ENCODE peak calls at places on chromosomes 2 and 18, in eight cellular contexts. A is PC-3; C is aorta; T is heart right ventricle; O is uterus; Q is CD8-positive, alpha-beta memory T cell; G is hepatocyte; L is body of pancreas. J is an unnamed sample. For H3K4me1 and H3K9me3, the result is how much of the 10 kb centered on the place peaks cover.

GRCh38 chr18:77087391-77088141 is 45.0 kb downstream of the MBP start:
- DNase-seq in G (peak), L (peak), A (no peak), C (peak), O (peak), T (peak), Q (no peak), J (no peak)

GRCh38 chr2:108906403-108907077 is 82.5 kb downstream of the EDAR start:
- DNase-seq in Q (no peak), A (no peak), L (no peak), T (no peak), O (no peak), C (no peak), G (no peak), J (no peak)

GRCh38 chr2:132438650-132439030 is 22.0 kb downstream of the GPR39 start:
- DNase-seq in A (peak), T (no peak), L (no peak), O (no peak), Q (no peak), G (no peak), C (no peak), J (no peak)

GRCh38 chr2:205902041-205902898 is 183.7 kb downstream of the INO80D start:
- DNase-seq in C (no peak), G (peak), L (peak), A (peak), Q (no peak), T (no peak), O (no peak), J (no peak)

GRCh38 chr2:64876137-64876647 is 113.0 kb upstream of the SLC1A4 start:
- DNase-seq in Q (no peak), O (peak), C (peak), L (no peak), A (peak), G (peak), T (peak), J (no peak)

GRCh38 chr2:227612546-227613271 is 1.9 kb downstream of the SCYGR3 start:
- DNase-seq in A (no peak), C (no peak), T (no peak), O (no peak), L (no peak), Q (no peak), G (no peak), J (no peak)

GRCh38 chr2:218898109-218898878 is 17.6 kb downstream of the WNT10A start:
- DNase-seq in A (peak), Q (peak), O (peak), C (peak), L (peak), T (peak), G (peak), J (peak)

GRCh38 chr18:56575819-56576663 is 62.4 kb downstream of the TXNL1 start:
- DNase-seq in C (no peak), G (peak), L (no peak), Q (peak), O (no peak), A (peak), T (peak), J (no peak)

GRCh38 chr2:196876364-196876763 is 50.1 kb downstream of the PGAP1 start:
- DNase-seq in C (no peak), L (no peak), O (no peak), Q (no peak), G (no peak), T (no peak), A (no peak), J (no peak)

GRCh38 chr2:10054424-10054823 is 11.1 kb downstream of the KLF11 start:
- DNase-seq in G (no peak), T (no peak), Q (no peak), A (no peak), O (no peak), L (no peak), C (peak), J (no peak)

GRCh38 chr2:40256649-40257048 is 195.2 kb downstream of the SLC8A1 start:
- DNase-seq in Q (no peak), A (peak), L (no peak), O (no peak), T (no peak), G (no peak), C (no peak), J (no peak)

GRCh38 chr2:241676665-241677064 is 9.9 kb downstream of the DTYMK start:
- DNase-seq in A (no peak), Q (no peak), T (no peak), G (peak), O (no peak), C (no peak), L (no peak), J (no peak)

GRCh38 chr2:193584522-193584938 is 1389.8 kb upstream of the TMEFF2 start:
- DNase-seq in T (no peak), O (no peak), L (no peak), Q (no peak), A (peak), G (peak), C (no peak), J (peak)

GRCh38 chr2:239274391-239275001 is 126.3 kb downstream of the HDAC4 start:
- DNase-seq in C (no peak), L (no peak), G (no peak), T (no peak), A (peak), Q (no peak), O (peak), J (no peak)

GRCh38 chr2:235799281-235799680 is 305.4 kb downstream of the AGAP1 start:
- DNase-seq in G (no peak), O (no peak), T (no peak), C (no peak), L (no peak), Q (no peak), A (no peak), J (no peak)

GRCh38 chr2:151176661-151177060 is 85.0 kb downstream of the RBM43 start:
- DNase-seq in L (no peak), O (no peak), G (no peak), Q (no peak), C (no peak), T (no peak), A (no peak), J (no peak)

GRCh38 chr2:178119181-178119922 is 7.1 kb downstream of the RBM45 start:
- DNase-seq in O (no peak), C (no peak), A (no peak), Q (no peak), T (no peak), L (no peak), G (no peak), J (no peak)

GRCh38 chr2:172100080-172101007 is 2.4 kb downstream of the DLX2 start:
- DNase-seq in A (no peak), C (no peak), Q (no peak), T (no peak), G (no peak), L (no peak), O (no peak), J (peak)

GRCh38 chr2:199261221-199261620 is 196.5 kb downstream of the SATB2 start:
- DNase-seq in Q (no peak), L (no peak), O (no peak), A (peak), T (no peak), C (no peak), G (peak), J (no peak)

GRCh38 chr2:126558029-126558428 is 97.9 kb upstream of the GYPC start:
- DNase-seq in C (no peak), T (no peak), O (no peak), A (no peak), L (no peak), G (no peak), Q (no peak), J (no peak)

GRCh38 chr2:241751776-241752175 is 17.3 kb downstream of the D2HGDH start:
- DNase-seq in O (no peak), G (no peak), T (no peak), A (no peak), L (no peak), C (no peak), Q (no peak), J (no peak)

GRCh38 chr2:88521445-88522070 is 69.1 kb upstream of the FOXI3 start:
- DNase-seq in A (peak), G (no peak), C (no peak), L (no peak), Q (no peak), O (no peak), T (no peak), J (no peak)

GRCh38 chr2:215745316-215745715 is 268.0 kb downstream of the MREG start:
- DNase-seq in L (no peak), T (no peak), C (no peak), G (no peak), Q (no peak), A (no peak), O (no peak), J (no peak)

GRCh38 chr2:85737961-85738360 is 15.8 kb upstream of the ATOH8 start:
- DNase-seq in A (no peak), C (no peak), O (no peak), G (no peak), L (no peak), Q (no peak), T (no peak), J (no peak)

GRCh38 chr2:30867385-30867784 is 60.1 kb upstream of the CAPN13 start:
- DNase-seq in G (no peak), A (no peak), Q (no peak), C (no peak), O (no peak), L (no peak), T (no peak), J (no peak)
- H3K4me1 ChIP-seq in G (under half), A (under half), Q (under half), C (under half), O (under half), L (under half), T (under half), J (under half)

GRCh38 chr2:48545244-48545643 is 15.3 kb downstream of the STON1 start:
- DNase-seq in O (no peak), A (no peak), C (no peak), L (no peak), T (no peak), G (no peak), Q (no peak), J (no peak)
- H3K27ac ChIP-seq in O (no peak), A (no peak), C (no peak), L (no peak), T (no peak), G (no peak), Q (no peak), J (no peak)

GRCh38 chr2:390959-391358 is 103.1 kb upstream of the ALKAL2 start:
- DNase-seq in O (no peak), L (no peak), G (no peak), Q (no peak), C (no peak), T (no peak), A (no peak), J (no peak)
- H3K9me3 ChIP-seq in O (under half), L (under half), G (under half), Q (under half), C (under half), T (under half), A (under half), J (under half)

DNA sequence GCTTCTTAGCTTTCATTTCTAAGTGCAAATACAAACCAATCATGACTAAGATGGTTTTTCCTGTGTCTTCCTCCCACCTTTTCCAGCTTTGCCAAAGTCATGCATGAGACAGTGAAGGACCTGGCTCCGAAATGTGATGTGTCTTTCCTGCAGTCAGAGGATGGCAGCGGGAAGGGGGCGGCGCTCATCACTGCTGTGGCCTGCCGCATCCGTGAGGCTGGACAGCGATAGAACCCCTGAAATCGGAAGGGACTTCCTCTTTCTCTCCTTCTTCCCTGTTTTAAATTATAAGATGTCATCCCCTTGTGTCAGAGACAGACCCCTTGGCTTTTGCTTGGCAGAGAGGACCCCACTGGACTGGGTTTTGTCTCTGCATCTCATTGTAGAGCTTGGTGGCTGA is 56.8 kb downstream of the HK2 start:
- DNase-seq in O (no peak), A (no peak), T (no peak), C (no peak), L (no peak), G (no peak), Q (no peak), J (no peak)
- H3K4me1 ChIP-seq in O (under half), A (half or more), T (under half), C (under half), L (under half), G (under half), Q (under half), J (under half)

GRCh38 chr2:204395539-204395938 is 149.7 kb upstream of the PARD3B start:
- DNase-seq in A (no peak), T (no peak), O (no peak), C (no peak), Q (no peak), L (no peak), G (no peak), J (no peak)
- H3K27ac ChIP-seq in A (no peak), T (no peak), O (no peak), C (no peak), Q (no peak), L (no peak), G (no peak), J (no peak)

GRCh38 chr2:116269040-116269439 is 1545.5 kb upstream of the DDX18 start:
- DNase-seq in L (no peak), G (no peak), O (no peak), T (no peak), Q (no peak), A (no peak), C (no peak), J (no peak)
- H3K9me3 ChIP-seq in L (under half), G (under half), O (under half), T (under half), Q (under half), A (under half), C (under half), J (under half)

GRCh38 chr2:168169097-168169745 is 78.2 kb downstream of the STK39 start:
- DNase-seq in L (no peak), G (no peak), Q (no peak), C (no peak), A (peak), O (no peak), T (no peak), J (no peak)

GRCh38 chr2:168172071-168172470 is 75.3 kb downstream of the STK39 start:
- DNase-seq in L (no peak), T (no peak), Q (no peak), O (no peak), C (no peak), A (no peak), G (no peak), J (no peak)

GRCh38 chr2:168167511-168168263 is 79.7 kb downstream of the STK39 start:
- DNase-seq in O (no peak), Q (no peak), T (no peak), C (no peak), L (no peak), A (no peak), G (no peak), J (no peak)

GRCh38 chr2:168174761-168175160 is 72.6 kb downstream of the STK39 start:
- DNase-seq in C (no peak), G (no peak), T (no peak), A (no peak), L (no peak), O (no peak), Q (no peak), J (no peak)

GRCh38 chr2:168171069-168171762 is 76.2 kb downstream of the STK39 start:
- DNase-seq in C (no peak), G (no peak), Q (no peak), O (no peak), L (no peak), A (no peak), T (no peak), J (no peak)
- H3K4me1 ChIP-seq in C (under half), G (under half), Q (under half), O (under half), L (under half), A (under half), T (under half), J (under half)

GRCh38 chr18:13374096-13374467 is 155.5 kb downstream of the LDLRAD4 start:
- DNase-seq in T (no peak), Q (no peak), O (no peak), C (no peak), L (no peak), A (no peak), G (no peak), J (no peak)
- H3K27ac ChIP-seq in T (no peak), Q (no peak), O (no peak), C (no peak), L (no peak), A (no peak), G (no peak), J (peak)

J was measured in CD4-positive, CD25-positive, alpha-beta regulatory T cell.